ENCODE peak calls at places on chromosomes 7 and 10, in seven cellular contexts. T is thyroid gland, M is adrenal gland, S is transverse colon, H is tibial nerve, F is IMR-90, U is esophagus squamous epithelium. Y is an unnamed sample.

GRCh38 chr7:40586197-40586596 is 451.4 kb downstream of the SUGCT start:
- DNase-seq in T (no peak), M (no peak), S (no peak), H (no peak), F (peak; percentile 83), U (no peak), Y (no peak)

GRCh38 chr7:23691320-23691719 is 11.3 kb downstream of the FAM221A start:
- DNase-seq in T (no peak), M (no peak), S (no peak), H (no peak), F (peak; percentile 41), U (no peak), Y (no peak)

GRCh38 chr7:12802070-12802469 is 114.6 kb downstream of the ARL4A start:
- DNase-seq in T (no peak), M (no peak), S (peak; percentile 53), H (no peak), F (no peak), U (no peak), Y (no peak)

GRCh38 chr10:31197886-31198285 is 121.1 kb upstream of the ZEB1 start:
- DNase-seq in T (no peak), M (no peak), S (no peak), H (no peak), F (peak; percentile 78), U (no peak), Y (no peak)

GRCh38 chr10:102375250-102375649 is 20.3 kb upstream of the NFKB2 start:
- DNase-seq in T (no peak), M (no peak), S (no peak), H (no peak), F (no peak), U (no peak), Y (no peak)

GRCh38 chr10:77756319-77757232 is 119.0 kb upstream of the KCNMA1 start:
- DNase-seq in T (peak; percentile 43), M (peak; percentile 70), S (peak; percentile 24), H (no peak), F (peak; percentile 74), U (no peak), Y (no peak)

GRCh38 chr10:78756604-78757442 is 311.9 kb upstream of the ZMIZ1 start:
- DNase-seq in T (peak; percentile 52), M (peak; percentile 95), S (peak; percentile 50), H (peak; percentile 65), F (peak; percentile 98), U (peak; percentile 37), Y (peak; percentile 91)

GRCh38 chr7:134856692-134857091 is 77.3 kb downstream of the CALD1 start:
- DNase-seq in T (no peak), M (no peak), S (no peak), H (no peak), F (peak; percentile 66), U (no peak), Y (no peak)

GRCh38 chr7:98107313-98107691 is 640 bp downstream of the LMTK2 start:
- DNase-seq in T (peak; percentile 34), M (no peak), S (peak; percentile 25), H (no peak), F (no peak), U (no peak), Y (no peak)

GRCh38 chr7:1536768-1537630 is 6.5 kb downstream of the MAFK start:
- DNase-seq in T (peak; percentile 98), M (peak; percentile 98), S (peak; percentile 91), H (peak; percentile 92), F (peak; percentile 99), U (no peak), Y (peak; percentile 97)

GRCh38 chr7:123748734-123749536 is at the start of gene WASL:
- DNase-seq in T (peak; percentile 91), M (peak; percentile 96), S (peak; percentile 95), H (peak; percentile 86), F (peak; percentile 85), U (peak; percentile 51), Y (peak; percentile 93)

GRCh38 chr10:25497281-25497680 is 322.5 kb downstream of the GPR158 start:
- DNase-seq in T (no peak), M (no peak), S (no peak), H (no peak), F (no peak), U (no peak), Y (no peak)
- H3K4me1 ChIP-seq in T (no peaks in the 10 kb centered on the region), M (peaks cover 9% of the 10 kb centered on the region), S (no peaks in the 10 kb centered on the region), H (no peaks in the 10 kb centered on the region), F (no peaks in the 10 kb centered on the region), U (no peaks in the 10 kb centered on the region), Y (no peaks in the 10 kb centered on the region)

DNA sequence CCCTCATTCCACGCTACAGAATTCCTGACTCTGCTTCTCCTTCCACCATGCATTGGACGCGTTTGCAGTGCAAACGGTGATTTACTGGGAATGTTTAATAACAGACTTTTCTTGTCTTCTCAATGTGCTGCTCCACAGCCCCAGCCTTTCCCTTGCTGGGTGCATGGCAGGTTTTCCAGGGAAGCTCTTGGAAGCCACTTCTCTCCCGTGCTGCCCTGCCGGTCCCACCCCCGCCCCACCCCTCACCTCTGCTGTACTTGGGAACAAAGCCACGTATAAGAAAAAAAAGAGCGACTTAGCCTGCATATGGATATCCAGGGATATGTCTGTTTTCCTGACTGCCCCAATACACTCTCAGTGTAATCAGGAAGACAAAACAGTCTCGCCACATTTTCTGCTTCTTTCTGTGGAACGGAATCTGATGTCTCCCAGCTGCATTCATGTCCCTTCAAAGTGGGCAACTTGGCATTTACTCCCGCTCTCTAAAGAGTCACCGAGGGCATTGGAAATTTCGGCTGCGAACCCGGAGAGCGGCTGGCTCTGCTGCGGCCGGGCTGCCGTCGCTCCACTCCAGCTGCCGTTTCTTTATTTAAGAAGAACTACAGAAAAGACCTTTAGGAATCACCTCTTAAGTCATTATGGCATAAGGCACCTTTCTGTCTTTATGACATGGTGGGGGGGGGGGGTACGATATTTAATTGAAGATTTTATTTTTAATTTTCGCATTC is 434.3 kb upstream of the MGMT start:
- DNase-seq in T (no peak), M (no peak), S (no peak), H (no peak), F (no peak), U (no peak), Y (no peak)
- TF ChIP-seq POLR2A in T (no peak), M (no peak), S (no peak), H (no peak), F (no peak), U (no peak), Y (no peak)

GRCh38 chr10:62050941-62051433 is 149.5 kb downstream of the ARID5B start:
- DNase-seq in T (peak; percentile 16), M (peak; percentile 81), S (peak; percentile 50), H (no peak), F (peak; percentile 96), U (no peak), Y (peak; percentile 66)
- H3K4me1 ChIP-seq in T (peaks cover 11% of the 10 kb centered on the region), M (peaks cover 64% of the 10 kb centered on the region), S (peaks cover 48% of the 10 kb centered on the region), H (no peaks in the 10 kb centered on the region), F (peaks cover 22% of the 10 kb centered on the region), U (peaks cover 30% of the 10 kb centered on the region), Y (no peaks in the 10 kb centered on the region)

GRCh38 chr7:127392566-127393369 is at the start of gene ZNF800:
- DNase-seq in T (peak; percentile 92), M (peak; percentile 95), S (peak; percentile 94), H (peak; percentile 70), F (peak; percentile 82), U (peak; percentile 48), Y (peak; percentile 90)
- TF ChIP-seq POLR2A in T (peak; percentile 95), M (peak; percentile 93), S (peak; percentile 97), H (peak; percentile 94), F (peak; percentile 93), U (peak; percentile 82), Y (peak; percentile 95)

DNA sequence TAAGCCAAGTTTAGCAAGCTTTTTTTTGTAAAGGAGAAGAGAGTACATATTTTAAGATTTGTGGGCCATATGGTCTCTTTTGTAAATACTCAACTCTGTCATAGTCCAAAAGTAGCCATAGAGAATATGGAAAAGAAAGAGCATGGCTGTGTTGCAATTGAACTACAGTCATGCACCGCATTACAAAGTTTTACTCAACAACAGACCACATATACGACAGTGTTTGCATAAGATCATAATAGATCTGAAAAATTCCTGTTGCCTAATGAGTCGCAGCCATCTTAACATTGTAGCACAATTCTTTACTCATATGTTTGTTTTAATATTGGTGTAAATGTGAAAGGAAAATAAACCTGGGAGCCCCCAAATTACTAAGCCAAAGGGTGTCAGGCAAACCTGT is 440.8 kb downstream of the HTR7 start:
- DNase-seq in T (no peak), M (no peak), S (no peak), H (no peak), F (peak; percentile 90), U (no peak), Y (no peak)
- H3K4me1 ChIP-seq in T (no peaks in the 10 kb centered on the region), M (no peaks in the 10 kb centered on the region), S (no peaks in the 10 kb centered on the region), H (no peaks in the 10 kb centered on the region), F (peaks cover 10% of the 10 kb centered on the region), U (no peaks in the 10 kb centered on the region), Y (no peaks in the 10 kb centered on the region)

GRCh38 chr10:88064608-88065383 is 201.4 kb downstream of the PTEN start:
- DNase-seq in T (peak; percentile 54), M (peak; percentile 87), S (peak; percentile 50), H (peak; percentile 74), F (peak; percentile 62), U (no peak), Y (peak; percentile 82)
- TF ChIP-seq POLR2A in T (no peak), M (no peak), S (no peak), H (no peak), F (no peak), U (no peak), Y (no peak)

GRCh38 chr7:138748666-138749065 is 47.5 kb upstream of the SVOPL start:
- DNase-seq in T (no peak), M (no peak), S (no peak), H (no peak), F (no peak), U (no peak), Y (no peak)
- H3K4me1 ChIP-seq in T (no peaks in the 10 kb centered on the region), M (peaks cover 8% of the 10 kb centered on the region), S (no peaks in the 10 kb centered on the region), H (no peaks in the 10 kb centered on the region), F (no peaks in the 10 kb centered on the region), U (no peaks in the 10 kb centered on the region), Y (no peaks in the 10 kb centered on the region)